ENCODE peak calls at places on chromosomes 13 and 19, in four cellular contexts. Z is tibial nerve, L is astrocyte of the cerebellum, P is OCI-LY7. R is an unnamed sample.

GRCh38 chr13:76610819-76611415 is 275.3 kb downstream of the KCTD12 start:
- DNase-seq in L (no peak), Z (no peak), P (no peak), R (no peak)

GRCh38 chr13:97174638-97175037 is 47.5 kb upstream of the MBNL2 start:
- DNase-seq in P (no peak), Z (no peak), L (no peak), R (no peak)

GRCh38 chr19:11151181-11151580 is 4.4 kb downstream of the SPC24 start:
- DNase-seq in P (no peak), L (no peak), Z (no peak), R (no peak)

GRCh38 chr13:83622422-83622784 is 259.9 kb downstream of the SLITRK1 start:
- DNase-seq in P (no peak), Z (no peak), L (no peak), R (no peak)

GRCh38 chr13:20713751-20714150 is 10.3 kb downstream of the IL17D start:
- DNase-seq in Z (no peak), L (no peak), P (no peak), R (no peak)

GRCh38 chr13:60583911-60584753 is 187.1 kb downstream of the TDRD3 start:
- DNase-seq in P (no peak), L (peak), Z (peak), R (no peak)

GRCh38 chr19:36051236-36051635 is 2.8 kb downstream of the THAP8 start:
- DNase-seq in Z (no peak), P (peak), L (no peak), R (no peak)

GRCh38 chr13:90427322-90428272 is 919.9 kb upstream of the MIR17HG start:
- DNase-seq in L (no peak), Z (no peak), P (no peak), R (no peak)

GRCh38 chr19:51094696-51095279 is 12.1 kb upstream of the KLK14 start:
- DNase-seq in L (no peak), Z (no peak), P (peak), R (no peak)

GRCh38 chr19:43471091-43471490 is 5.7 kb upstream of the LYPD3 start:
- DNase-seq in P (no peak), L (no peak), Z (no peak), R (no peak)

GRCh38 chr19:39735688-39736087 is 2.1 kb downstream of the CLC start:
- DNase-seq in L (no peak), Z (no peak), P (no peak), R (no peak)

GRCh38 chr19:47598407-47599349 is 10.3 kb upstream of the BICRA start:
- DNase-seq in L (peak), P (no peak), Z (no peak), R (no peak)

GRCh38 chr13:31913459-31913858 is 118.1 kb upstream of the FRY start:
- DNase-seq in Z (no peak), L (no peak), P (no peak), R (no peak)

GRCh38 chr13:74062933-74063332 is 71.3 kb downstream of the KLF12 start:
- DNase-seq in P (peak), L (no peak), Z (no peak), R (peak)

GRCh38 chr13:74061939-74062595 is 72.1 kb downstream of the KLF12 start:
- DNase-seq in P (peak), L (no peak), Z (no peak), R (peak)

GRCh38 chr13:74052402-74052928 is 81.7 kb downstream of the KLF12 start:
- DNase-seq in Z (no peak), P (no peak), L (no peak), R (no peak)

DNA sequence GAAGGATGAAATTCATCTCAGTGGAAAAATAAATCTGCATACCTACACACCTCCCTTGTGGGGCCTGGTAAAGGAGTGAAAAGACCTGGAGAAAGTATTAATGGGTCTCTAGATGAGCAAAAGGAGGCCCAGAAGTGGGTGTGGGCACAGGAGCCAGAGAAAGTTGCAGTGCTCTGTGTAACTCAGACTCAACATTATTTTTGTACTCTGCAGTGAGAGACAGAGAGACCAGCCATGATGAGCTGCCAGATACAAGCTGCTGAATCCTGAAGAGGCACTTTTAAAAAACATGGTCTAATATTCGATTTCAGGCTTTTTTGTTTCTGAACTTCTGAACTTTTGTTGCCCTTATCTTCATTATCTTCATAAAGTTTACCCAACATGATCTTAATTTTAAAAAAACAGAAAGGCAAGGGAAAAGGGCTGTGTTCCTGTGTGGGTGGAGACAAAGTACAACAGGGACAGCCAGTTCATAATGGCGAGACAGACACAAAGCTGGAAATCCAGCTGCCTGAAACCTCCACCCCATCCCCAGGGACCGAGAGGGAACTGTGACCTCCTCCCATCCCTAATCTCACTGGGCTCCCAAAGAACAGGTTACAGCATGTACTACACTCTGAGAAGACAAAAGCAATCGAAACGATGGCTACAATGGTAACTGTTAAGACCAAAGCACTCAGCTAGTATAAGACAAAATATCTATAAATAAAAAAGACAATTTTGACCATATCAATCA is 77.2 kb downstream of the KLF12 start:
- DNase-seq in L (no peak), Z (peak), P (no peak), R (no peak)
- H3K4me3 ChIP-seq in L (no peak), Z (no peak), P (no peak), R (no peak)

DNA sequence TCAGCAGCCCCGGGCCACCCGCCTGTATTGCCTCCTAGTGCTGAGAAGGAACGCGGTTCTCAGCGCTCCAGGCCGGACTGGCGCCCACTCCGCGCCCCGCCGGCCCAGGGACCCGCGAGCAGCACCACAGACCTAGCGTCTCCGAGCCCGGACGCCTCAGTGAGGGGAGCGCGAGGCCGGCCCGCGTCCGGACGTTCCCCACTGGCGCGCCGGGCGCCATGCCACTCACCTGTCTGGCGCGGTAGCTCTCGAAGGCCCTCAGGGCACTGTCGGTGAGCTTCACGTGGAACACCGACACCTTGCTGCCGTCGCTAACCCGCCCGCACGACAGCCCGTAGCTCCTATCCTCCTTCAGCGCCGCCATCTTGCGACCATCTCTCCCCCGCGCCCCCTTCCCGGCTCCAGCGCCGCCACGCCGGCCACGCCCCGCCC is at the start of gene ELL:
- DNase-seq in L (no peak), P (no peak), Z (no peak), R (no peak)
- TF ChIP-seq CTCF in L (no peak), P (no peak), Z (no peak), R (no peak)

GRCh38 chr19:7521551-7522071 is 813 bp upstream of the MCOLN1 start:
- DNase-seq in Z (no peak), L (no peak), P (no peak), R (no peak)
- H3K4me3 ChIP-seq in Z (peak), L (peak), P (peak), R (no peak)

DNA sequence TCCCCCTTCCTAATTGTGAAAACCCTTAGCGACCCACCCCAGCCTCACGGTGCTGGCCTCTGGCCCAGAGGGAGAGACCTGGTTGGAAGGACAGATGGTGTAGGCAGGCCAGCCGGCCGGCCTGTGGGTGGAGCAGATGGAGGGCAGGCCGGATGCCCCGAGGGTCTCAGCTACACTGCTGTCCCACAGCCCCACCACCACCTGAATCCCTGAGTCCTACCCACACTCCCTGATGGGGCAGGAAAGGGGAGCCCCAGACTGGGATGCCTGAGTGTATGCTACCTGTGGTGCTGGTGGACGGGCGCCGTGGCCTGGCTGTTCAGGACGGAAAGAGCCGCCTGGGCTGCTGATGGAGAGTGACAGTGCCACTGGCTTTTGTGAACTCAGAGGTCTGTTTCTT is 35.5 kb downstream of the TFDP1 start:
- DNase-seq in L (no peak), P (no peak), Z (no peak), R (no peak)
- TF ChIP-seq CTCF in L (no peak), P (no peak), Z (no peak), R (no peak)

GRCh38 chr13:41144576-41144975 is 12.0 kb upstream of the KBTBD6 start:
- DNase-seq in L (no peak), Z (no peak), P (no peak), R (no peak)

GRCh38 chr13:41152005-41152404 is 19.4 kb upstream of the KBTBD6 start:
- DNase-seq in L (no peak), Z (no peak), P (no peak), R (no peak)

GRCh38 chr13:41145136-41145908 is 12.7 kb upstream of the KBTBD6 start:
- DNase-seq in P (no peak), Z (no peak), L (no peak), R (no peak)

GRCh38 chr13:41150058-41150457 is 17.5 kb upstream of the KBTBD6 start:
- DNase-seq in P (no peak), L (no peak), Z (no peak), R (no peak)

GRCh38 chr13:41148421-41149283 is 16.1 kb upstream of the KBTBD6 start:
- DNase-seq in P (peak), L (no peak), Z (no peak), R (no peak)
- H3K4me3 ChIP-seq in P (no peak), L (no peak), Z (no peak), R (no peak)

GRCh38 chr13:46617382-46617781 is 64.4 kb downstream of the LRCH1 start:
- DNase-seq in L (no peak), P (no peak), Z (no peak), R (no peak)
- TF ChIP-seq CTCF in L (no peak), P (no peak), Z (no peak), R (no peak)

DNA sequence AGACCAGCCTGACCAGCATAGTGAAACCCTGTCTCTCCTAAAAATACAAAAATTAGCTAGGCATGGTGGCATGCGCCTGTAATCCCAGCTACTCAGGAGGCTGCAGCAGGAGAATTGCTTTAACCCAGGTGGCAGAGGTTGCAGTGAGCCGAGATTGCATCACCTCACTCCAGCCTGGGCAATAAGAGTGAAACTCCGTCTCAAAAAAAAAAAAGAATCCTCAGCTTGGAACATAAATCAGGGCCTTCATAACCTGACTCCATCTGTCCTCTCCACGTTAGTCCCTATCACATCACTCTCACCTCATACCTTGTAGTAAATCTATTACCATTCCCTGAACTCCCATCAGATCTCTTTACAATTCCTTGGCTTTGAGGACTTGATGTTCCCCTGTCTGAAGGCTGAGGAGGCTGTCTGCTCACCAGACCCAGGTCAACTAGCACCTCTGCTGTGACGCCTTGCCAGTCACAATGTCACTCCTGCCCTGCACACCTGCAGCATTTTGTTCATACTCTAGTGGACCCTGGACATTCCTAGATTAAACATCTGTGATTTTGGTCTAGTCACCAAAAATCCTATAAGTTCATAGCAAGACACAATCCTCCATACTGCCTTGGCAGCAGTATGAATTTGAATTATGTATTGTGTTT is 15.9 kb downstream of the LHFPL6 start:
- DNase-seq in L (no peak), Z (no peak), P (peak), R (no peak)
- H3K4me3 ChIP-seq in L (no peak), Z (no peak), P (peak), R (no peak)

DNA sequence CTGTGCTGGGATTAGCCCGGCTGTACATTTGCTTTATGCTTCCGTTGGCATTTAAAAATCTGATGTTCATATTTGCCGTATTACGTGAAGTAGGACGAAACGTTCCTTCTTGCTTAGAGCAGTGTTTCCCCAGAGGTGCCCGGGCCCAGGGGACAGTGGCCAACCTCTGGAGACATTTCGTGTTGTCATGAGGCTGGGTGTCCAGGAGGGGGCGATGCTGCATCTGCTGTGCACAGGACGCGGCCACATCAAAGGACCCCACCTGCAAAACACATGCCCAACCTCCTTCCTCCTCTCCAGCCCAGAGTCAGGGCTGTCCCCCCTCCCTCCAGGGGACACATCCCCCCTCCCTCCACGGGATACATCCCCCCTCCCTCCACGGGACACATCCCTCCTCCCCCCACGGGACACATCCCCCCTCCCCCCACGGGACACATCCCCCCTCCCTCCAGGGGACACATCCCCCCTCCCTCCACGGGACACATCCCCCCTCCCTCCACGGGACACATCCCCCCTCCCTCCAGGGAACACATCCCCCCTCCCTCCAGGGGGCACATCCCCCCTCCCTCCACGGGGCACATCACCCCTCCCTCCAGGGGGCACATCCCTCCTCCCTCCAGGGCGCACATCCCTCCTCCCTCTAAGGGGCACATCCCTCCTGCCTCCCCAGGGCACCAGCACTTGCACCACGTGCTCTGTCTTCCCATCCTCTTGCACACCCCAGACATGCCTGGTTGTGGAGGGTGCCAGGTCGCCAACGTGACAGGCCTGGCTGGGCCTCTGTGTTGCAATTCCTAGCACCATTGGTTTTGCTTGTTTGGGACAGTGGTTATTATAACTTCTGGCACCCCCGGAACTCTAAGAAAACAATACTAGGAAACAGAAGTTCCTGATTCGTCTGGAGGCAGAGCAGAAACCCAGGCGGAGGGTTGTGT is 46.7 kb downstream of the GAS6 start:
- DNase-seq in L (peak), Z (peak), P (peak), R (peak)
- TF ChIP-seq CTCF in L (peak), Z (peak), P (peak), R (peak)

GRCh38 chr19:32868206-32868950 is 1.2 kb downstream of the SLC7A9 start:
- DNase-seq in Z (no peak), L (no peak), P (no peak), R (no peak)

GRCh38 chr19:32870981-32871451 is 1.4 kb upstream of the SLC7A9 start:
- DNase-seq in Z (no peak), L (no peak), P (no peak), R (no peak)

GRCh38 chr19:32870154-32870573 is 597 bp upstream of the SLC7A9 start:
- DNase-seq in P (no peak), Z (no peak), L (no peak), R (no peak)

GRCh38 chr19:32872391-32872790 is 2.8 kb upstream of the SLC7A9 start:
- DNase-seq in Z (no peak), L (no peak), P (no peak), R (no peak)

GRCh38 chr19:32869369-32870153 is at the start of gene SLC7A9:
- DNase-seq in P (no peak), Z (no peak), L (no peak), R (no peak)
- H3K4me3 ChIP-seq in P (no peak), Z (no peak), L (no peak), R (no peak)

DNA sequence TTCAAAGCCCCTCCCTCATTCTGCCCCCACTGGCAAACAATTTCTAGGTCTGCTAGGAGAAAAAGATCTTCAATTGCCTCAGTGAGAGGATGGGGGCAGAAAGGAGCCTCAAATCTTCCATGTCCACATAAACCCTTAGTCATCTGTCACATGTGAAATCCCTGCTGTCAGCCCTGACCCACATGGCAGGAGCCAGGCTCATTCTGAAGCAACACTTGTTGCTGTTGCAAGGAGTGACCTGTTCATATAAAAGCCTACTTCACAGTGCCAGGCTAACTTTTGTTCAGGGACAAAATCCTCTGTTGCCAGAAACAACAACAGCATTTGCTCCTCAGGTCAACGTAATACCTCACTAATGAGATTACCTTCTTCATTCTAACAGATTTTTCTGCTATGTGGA is 70.5 kb downstream of the IRS2 start:
- DNase-seq in P (no peak), Z (peak), L (no peak), R (no peak)
- TF ChIP-seq CTCF in P (no peak), Z (no peak), L (no peak), R (no peak)